ENCODE peak calls at places on chromosome 10, in eight cellular contexts. Z, O, C, I, M, E, H and L are unnamed samples.

GRCh38 chr10:76432274-76433012 is 1001.0 kb downstream of the LRMDA start:
- DNase-seq in Z (peak; percentile 32), O (no peak), C (no peak), I (peak; percentile 72), M (peak; percentile 56), E (no peak), H (peak; percentile 90), L (no peak)

GRCh38 chr10:74642901-74643585 is 183.4 kb upstream of the KAT6B start:
- DNase-seq in Z (no peak), O (no peak), C (no peak), I (no peak), M (no peak), E (no peak), H (no peak), L (no peak)

GRCh38 chr10:83536426-83536825 is 602.9 kb upstream of the GHITM start:
- DNase-seq in Z (no peak), O (no peak), C (no peak), I (no peak), M (no peak), E (no peak), H (peak; percentile 84), L (no peak)

GRCh38 chr10:92327445-92328433 is 36.8 kb downstream of the MARCHF5 start:
- DNase-seq in Z (no peak), O (no peak), C (no peak), I (no peak), M (no peak), E (no peak), H (no peak), L (no peak)

GRCh38 chr10:42959833-42960232 is 117.0 kb upstream of the RET start:
- DNase-seq in Z (no peak), O (no peak), C (no peak), I (no peak), M (no peak), E (no peak), H (no peak), L (no peak)

GRCh38 chr10:74322141-74322540 is 171.1 kb downstream of the ADK start:
- DNase-seq in Z (no peak), O (no peak), C (no peak), I (no peak), M (no peak), E (no peak), H (no peak), L (no peak)

GRCh38 chr10:12844796-12845524 is 156.6 kb downstream of the CCDC3 start:
- DNase-seq in Z (peak; percentile 42), O (no peak), C (no peak), I (no peak), M (peak; percentile 68), E (no peak), H (peak; percentile 92), L (peak; percentile 48)

GRCh38 chr10:126731613-126731995 is 61.1 kb upstream of the C10orf90 start:
- DNase-seq in Z (no peak), O (no peak), C (no peak), I (no peak), M (no peak), E (no peak), H (no peak), L (no peak)

GRCh38 chr10:21535494-21535818 is 1.4 kb downstream of the MLLT10 start:
- DNase-seq in Z (no peak), O (no peak), C (no peak), I (no peak), M (no peak), E (no peak), H (peak; percentile 10), L (no peak)

GRCh38 chr10:71268247-71268691 is 50.8 kb upstream of the SLC29A3 start:
- DNase-seq in Z (peak; percentile 59), O (no peak), C (peak; percentile 41), I (peak; percentile 85), M (peak; percentile 51), E (no peak), H (peak; percentile 59), L (no peak)

GRCh38 chr10:111116211-111116610 is 39.4 kb downstream of the ADRA2A start:
- DNase-seq in Z (no peak), O (no peak), C (no peak), I (peak; percentile 30), M (no peak), E (no peak), H (no peak), L (no peak)

GRCh38 chr10:70935631-70936030 is 47.3 kb upstream of the PCBD1 start:
- DNase-seq in Z (no peak), O (no peak), C (no peak), I (no peak), M (no peak), E (no peak), H (no peak), L (no peak)

GRCh38 chr10:3978762-3979161 is 193.8 kb upstream of the KLF6 start:
- DNase-seq in Z (no peak), O (no peak), C (no peak), I (no peak), M (no peak), E (no peak), H (no peak), L (no peak)

GRCh38 chr10:26860026-26860541 is 674 bp downstream of the ABI1 start:
- DNase-seq in Z (peak; percentile 18), O (peak; percentile 13), C (peak; percentile 67), I (peak; percentile 78), M (peak; percentile 63), E (no peak), H (peak; percentile 79), L (peak; percentile 31)

GRCh38 chr10:963186-963585 is 25.0 kb upstream of the GTPBP4 start:
- DNase-seq in Z (no peak), O (no peak), C (no peak), I (no peak), M (no peak), E (no peak), H (no peak), L (no peak)

GRCh38 chr10:50937230-50937907 is 51.9 kb upstream of the A1CF start:
- DNase-seq in Z (peak; percentile 32), O (no peak), C (no peak), I (no peak), M (no peak), E (no peak), H (peak; percentile 26), L (peak; percentile 4)

GRCh38 chr10:113037222-113037621 is 87.2 kb downstream of the TCF7L2 start:
- DNase-seq in Z (no peak), O (no peak), C (no peak), I (no peak), M (no peak), E (no peak), H (no peak), L (no peak)

GRCh38 chr10:100625821-100626220 is 90.1 kb downstream of the HIF1AN start:
- DNase-seq in Z (peak; percentile 78), O (no peak), C (peak; percentile 34), I (peak; percentile 76), M (no peak), E (no peak), H (no peak), L (no peak)

GRCh38 chr10:6052247-6053221 is 9.6 kb downstream of the IL2RA start:
- DNase-seq in Z (no peak), O (peak; percentile 70), C (no peak), I (peak; percentile 46), M (no peak), E (no peak), H (no peak), L (no peak)

GRCh38 chr10:121418126-121418777 is 180.0 kb downstream of the FGFR2 start:
- DNase-seq in Z (no peak), O (no peak), C (no peak), I (no peak), M (no peak), E (peak; percentile 26), H (peak; percentile 48), L (no peak)

GRCh38 chr10:1015688-1016087 is 10.0 kb downstream of the IDI2 start:
- DNase-seq in Z (no peak), O (no peak), C (no peak), I (peak; percentile 35), M (no peak), E (no peak), H (no peak), L (no peak)

GRCh38 chr10:124145109-124145860 is 51.9 kb upstream of the CHST15 start:
- DNase-seq in Z (no peak), O (no peak), C (no peak), I (no peak), M (peak; percentile 40), E (no peak), H (no peak), L (no peak)

GRCh38 chr10:85916192-85916747 is 450.3 kb downstream of the GRID1 start:
- DNase-seq in Z (no peak), O (no peak), C (peak; percentile 27), I (peak; percentile 71), M (no peak), E (no peak), H (no peak), L (no peak)

GRCh38 chr10:125048101-125048864 is 106.4 kb downstream of the ZRANB1 start:
- DNase-seq in Z (peak; percentile 95), O (peak; percentile 69), C (peak; percentile 91), I (peak; percentile 98), M (peak; percentile 89), E (no peak), H (peak; percentile 84), L (no peak)

GRCh38 chr10:454860-455259 is 234.6 kb downstream of the DIP2C start:
- DNase-seq in Z (no peak), O (no peak), C (no peak), I (no peak), M (peak; percentile 48), E (peak; percentile 80), H (peak; percentile 95), L (peak; percentile 96)

GRCh38 chr10:665579-666091 is 23.8 kb downstream of the DIP2C start:
- DNase-seq in Z (no peak), O (no peak), C (no peak), I (peak; percentile 28), M (no peak), E (no peak), H (no peak), L (no peak)

GRCh38 chr10:17064435-17064834 is 65.2 kb downstream of the CUBN start:
- DNase-seq in Z (no peak), O (no peak), C (no peak), I (no peak), M (no peak), E (no peak), H (no peak), L (no peak)

GRCh38 chr10:46541017-46541661 is 15.3 kb downstream of the GPRIN2 start:
- DNase-seq in Z (peak; percentile 95), O (no peak), C (peak; percentile 93), I (peak; percentile 95), M (peak; percentile 18), E (no peak), H (peak; percentile 24), L (no peak)

GRCh38 chr10:132643709-132644543 is 106.3 kb downstream of the INPP5A start:
- DNase-seq in Z (peak; percentile 68), O (no peak), C (no peak), I (peak; percentile 54), M (peak; percentile 12), E (no peak), H (no peak), L (no peak)